ENCODE peak calls at places on chromosomes 2 and 18, in five cellular contexts. L is ascending aorta; T is stomach; K is CD8-positive, alpha-beta T cell; V is foreskin fibroblast. Z is an unnamed sample.

GRCh38 chr2:211033765-211034164 is 477.4 kb downstream of the CPS1 start:
- DNase-seq in L (no peak), T (no peak), K (no peak), V (no peak), Z (peak; percentile 8)

GRCh38 chr2:44392338-44392943 is 30.7 kb downstream of the CAMKMT start:
- DNase-seq in L (no peak), T (peak; percentile 48), K (peak; percentile 11), V (no peak), Z (no peak)

GRCh38 chr2:200585730-200586643 is at the start of gene AOX1:
- DNase-seq in L (peak; percentile 82), T (peak; percentile 48), K (no peak), V (peak; percentile 78), Z (peak; percentile 34)

GRCh38 chr18:43009666-43010065 is 105.8 kb downstream of the RIT2 start:
- DNase-seq in L (no peak), T (no peak), K (no peak), V (no peak), Z (peak; percentile 67)

GRCh38 chr2:113980946-113981345 is 91.1 kb downstream of the ACTR3 start:
- DNase-seq in L (no peak), T (no peak), K (no peak), V (peak; percentile 23), Z (peak; percentile 68)

GRCh38 chr2:133369896-133370295 is 198.4 kb downstream of the NCKAP5 start:
- DNase-seq in L (no peak), T (no peak), K (no peak), V (no peak), Z (no peak)

GRCh38 chr2:237299897-237300296 is 114.1 kb downstream of the COL6A3 start:
- DNase-seq in L (no peak), T (no peak), K (no peak), V (peak; percentile 95), Z (peak; percentile 100)

GRCh38 chr2:30662268-30663131 is 144.7 kb downstream of the CAPN13 start:
- DNase-seq in L (no peak), T (no peak), K (no peak), V (no peak), Z (peak; percentile 77)

GRCh38 chr2:110877031-110877827 is 144.9 kb downstream of the ACOXL start:
- DNase-seq in L (no peak), T (no peak), K (no peak), V (no peak), Z (no peak)

GRCh38 chr2:17680119-17680518 is 73.5 kb downstream of the SMC6 start:
- DNase-seq in L (no peak), T (no peak), K (no peak), V (no peak), Z (peak; percentile 4)

GRCh38 chr2:18149660-18150246 is 271.3 kb downstream of the KCNS3 start:
- DNase-seq in L (no peak), T (no peak), K (no peak), V (peak; percentile 29), Z (no peak)

GRCh38 chr2:31505133-31505532 is 75.6 kb downstream of the SRD5A2 start:
- DNase-seq in L (no peak), T (no peak), K (no peak), V (no peak), Z (no peak)

GRCh38 chr2:30808695-30809094 is 1.4 kb upstream of the CAPN13 start:
- DNase-seq in L (no peak), T (no peak), K (no peak), V (no peak), Z (no peak)

GRCh38 chr2:134865388-134865787 is 27.0 kb downstream of the ACMSD start:
- DNase-seq in L (no peak), T (no peak), K (no peak), V (no peak), Z (no peak)

GRCh38 chr18:9782073-9782857 is 74.2 kb downstream of the RAB31 start:
- DNase-seq in L (no peak), T (no peak), K (no peak), V (peak; percentile 81), Z (peak; percentile 96)

GRCh38 chr2:10584843-10585475 is 104.8 kb downstream of the NOL10 start:
- DNase-seq in L (no peak), T (no peak), K (no peak), V (peak; percentile 69), Z (peak; percentile 94)

GRCh38 chr2:175871331-175871730 is 130.7 kb downstream of the LNPK start:
- DNase-seq in L (no peak), T (no peak), K (no peak), V (no peak), Z (peak; percentile 15)

GRCh38 chr2:42568431-42569115 is at the start of gene MTA3:
- DNase-seq in L (peak; percentile 76), T (peak; percentile 71), K (peak; percentile 53), V (peak; percentile 9), Z (no peak)

GRCh38 chr2:176804392-176804791 is 408.2 kb upstream of the HNRNPA3 start:
- DNase-seq in L (no peak), T (no peak), K (no peak), V (no peak), Z (no peak)

GRCh38 chr2:38106420-38107182 is 30.6 kb upstream of the CYP1B1 start:
- DNase-seq in L (no peak), T (no peak), K (no peak), V (peak; percentile 59), Z (peak; percentile 76)

GRCh38 chr2:54577035-54577434 is 120.9 kb downstream of the SPTBN1 start:
- DNase-seq in L (no peak), T (peak; percentile 90), K (no peak), V (no peak), Z (no peak)

GRCh38 chr2:182038579-182038978 is 52.9 kb downstream of the PPP1R1C start:
- DNase-seq in L (no peak), T (no peak), K (no peak), V (peak; percentile 55), Z (peak; percentile 83)

GRCh38 chr18:50602466-50602865 is 42.6 kb downstream of the MAPK4 start:
- DNase-seq in L (no peak), T (no peak), K (no peak), V (no peak), Z (peak; percentile 3)

DNA sequence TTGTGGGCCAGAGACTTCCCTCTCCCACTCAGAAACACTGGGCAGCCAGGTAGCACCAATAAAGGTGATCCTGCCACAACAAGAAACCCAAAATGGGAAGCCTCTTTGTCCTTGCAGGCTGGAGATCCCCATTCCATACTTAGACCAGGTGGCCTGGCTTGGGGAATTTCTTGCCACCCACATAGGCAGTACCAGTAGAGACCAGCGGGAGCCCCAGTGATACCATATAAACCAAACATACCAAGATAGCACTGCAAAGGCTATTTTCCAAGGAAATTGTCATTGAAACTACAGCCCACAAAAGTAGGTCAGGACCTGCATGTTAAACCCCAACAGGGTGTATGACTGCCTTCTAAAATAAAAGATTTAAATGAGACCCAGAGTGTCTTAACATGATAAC is 171.6 kb downstream of the DIS3L2 start:
- DNase-seq in L (no peak), T (no peak), K (no peak), V (no peak), Z (no peak)
- TF ChIP-seq CTCF in L (no peak), T (no peak), K (no peak), V (no peak), Z (peak; percentile 7)

GRCh38 chr2:207352978-207353377 is 176.8 kb upstream of the CREB1 start:
- DNase-seq in L (no peak), T (no peak), K (peak; percentile 3), V (no peak), Z (no peak)
- TF ChIP-seq CTCF in L (no peak), T (no peak), K (no peak), V (peak; percentile 7), Z (no peak)

GRCh38 chr2:143284087-143284675 is 155.0 kb downstream of the ARHGAP15 start:
- DNase-seq in L (no peak), T (no peak), K (no peak), V (no peak), Z (no peak)
- TF ChIP-seq CTCF in L (no peak), T (peak; percentile 56), K (peak; percentile 77), V (peak; percentile 81), Z (peak; percentile 78)

GRCh38 chr2:20452551-20452950 is 5.7 kb downstream of the RHOB start:
- DNase-seq in L (peak; percentile 80), T (peak; percentile 27), K (no peak), V (no peak), Z (peak; percentile 44)
- TF ChIP-seq CTCF in L (peak; percentile 14), T (no peak), K (no peak), V (peak; percentile 17), Z (no peak)

DNA sequence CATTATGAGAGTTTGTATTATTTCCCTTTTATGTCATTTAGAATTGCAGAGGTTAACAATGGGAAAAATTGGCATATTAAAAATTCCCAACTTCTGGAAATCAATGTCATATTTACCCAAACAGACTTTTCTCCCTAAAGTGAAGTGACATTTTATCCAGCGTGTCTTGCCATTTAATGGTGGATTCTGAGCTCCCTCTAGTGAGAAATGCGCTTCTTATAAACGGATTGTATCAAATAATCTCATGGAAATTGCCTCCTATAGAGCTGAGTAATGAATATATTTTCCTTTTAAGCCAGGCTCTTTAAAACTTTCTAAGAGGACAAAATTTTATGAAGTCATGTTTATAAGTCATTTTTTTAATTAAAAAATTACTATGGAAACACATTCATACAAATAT is 5.7 kb upstream of the GCFC2 start:
- DNase-seq in L (no peak), T (no peak), K (no peak), V (no peak), Z (no peak)
- TF ChIP-seq CTCF in L (no peak), T (no peak), K (no peak), V (no peak), Z (no peak)

DNA sequence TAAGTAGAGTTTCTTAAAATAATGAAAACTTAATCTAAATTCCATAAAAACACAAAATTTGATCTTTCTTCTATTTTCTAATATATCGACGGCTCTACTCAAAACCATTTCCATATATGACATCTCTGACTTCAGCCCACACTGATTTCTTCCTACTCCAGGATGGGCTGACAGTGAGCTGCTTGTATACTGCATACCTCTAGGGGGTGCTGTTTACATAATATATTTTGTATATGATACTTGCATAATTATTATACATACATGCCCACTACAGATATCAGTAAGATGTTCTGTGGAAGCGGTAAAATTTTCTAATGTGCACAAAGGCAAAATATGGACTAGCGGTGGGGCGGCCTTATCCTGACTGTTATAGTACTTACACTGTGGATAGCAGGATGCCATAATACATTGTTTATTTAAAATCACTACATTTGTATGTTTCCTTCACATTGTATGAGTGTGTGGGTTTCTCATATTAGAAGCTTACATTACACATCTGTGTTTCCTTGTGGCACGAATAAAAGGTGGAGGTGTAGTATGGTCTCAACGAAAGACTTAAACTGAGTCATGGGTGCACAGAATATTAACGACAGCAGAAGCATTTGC is 66.1 kb upstream of the NXPH2 start:
- DNase-seq in L (no peak), T (no peak), K (no peak), V (no peak), Z (no peak)
- TF ChIP-seq CTCF in L (peak; percentile 10), T (peak; percentile 22), K (peak; percentile 29), V (peak; percentile 57), Z (peak; percentile 63)

GRCh38 chr2:179751184-179751809 is 110.1 kb downstream of the ZNF385B start:
- DNase-seq in L (no peak), T (no peak), K (no peak), V (no peak), Z (peak; percentile 19)
- TF ChIP-seq CTCF in L (peak; percentile 41), T (peak; percentile 62), K (peak; percentile 42), V (peak; percentile 41), Z (peak; percentile 57)

GRCh38 chr2:45439788-45440773 is 171.0 kb downstream of the SRBD1 start:
- DNase-seq in L (no peak), T (no peak), K (no peak), V (no peak), Z (no peak)
- TF ChIP-seq CTCF in L (no peak), T (no peak), K (no peak), V (no peak), Z (peak; percentile 25)